ENCODE peak calls at places on chromosome 11, in four cellular contexts. X is IMR-90, T is mesenchymal stem cell, H is H9. N is an unnamed sample.

GRCh38 chr11:120883404-120884135 is 140.3 kb upstream of the TBCEL start:
- DNase-seq in X (peak), T (peak), H (peak), N (no peak)

GRCh38 chr11:123246749-123247497 is 51.9 kb upstream of the CLMP start:
- DNase-seq in X (peak), T (peak), H (peak), N (peak)

GRCh38 chr11:490930-491260 is 16.1 kb downstream of the RNH1 start:
- DNase-seq in X (no peak), T (no peak), H (peak), N (no peak)

GRCh38 chr11:129815596-129816461 is at the start of gene TMEM45B:
- DNase-seq in X (no peak), T (no peak), H (peak), N (no peak)

GRCh38 chr11:57480409-57481137 is 20.2 kb downstream of the RTN4RL2 start:
- DNase-seq in X (peak), T (peak), H (peak), N (peak)

GRCh38 chr11:74154621-74155281 is 16.1 kb downstream of the C2CD3 start:
- DNase-seq in X (no peak), T (peak), H (no peak), N (no peak)

GRCh38 chr11:45328726-45329125 is 42.6 kb upstream of the SYT13 start:
- DNase-seq in X (no peak), T (no peak), H (no peak), N (no peak)

GRCh38 chr11:113645593-113646349 is 60.3 kb downstream of the TMPRSS5 start:
- DNase-seq in X (no peak), T (no peak), H (no peak), N (peak)

GRCh38 chr11:76023408-76024068 is 182.8 kb downstream of the WNT11 start:
- DNase-seq in X (no peak), T (no peak), H (no peak), N (no peak)

GRCh38 chr11:15707194-15707593 is 592.5 kb downstream of the INSC start:
- DNase-seq in X (no peak), T (no peak), H (no peak), N (no peak)

GRCh38 chr11:118060879-118061278 is 16.0 kb upstream of the TMPRSS4 start:
- DNase-seq in X (no peak), T (no peak), H (no peak), N (no peak)

GRCh38 chr11:112339566-112339965 is 78.9 kb upstream of the PLET1 start:
- DNase-seq in X (no peak), T (no peak), H (no peak), N (peak)

GRCh38 chr11:57083641-57084385 is 95.1 kb downstream of the OR5AK2 start:
- DNase-seq in X (no peak), T (no peak), H (no peak), N (no peak)

GRCh38 chr11:116501728-116502127 is 271.1 kb downstream of the BUD13 start:
- DNase-seq in X (no peak), T (no peak), H (no peak), N (no peak)

GRCh38 chr11:113874096-113874919 is 1.1 kb downstream of the USP28 start:
- DNase-seq in X (peak), T (peak), H (no peak), N (no peak)

GRCh38 chr11:65862941-65863888 is 3.0 kb downstream of the MUS81 start:
- DNase-seq in X (no peak), T (no peak), H (peak), N (no peak)

GRCh38 chr11:65861165-65861505 is 902 bp downstream of the MUS81 start:
- DNase-seq in X (no peak), T (no peak), H (no peak), N (no peak)

GRCh38 chr11:65862191-65862735 is 2.0 kb downstream of the MUS81 start:
- DNase-seq in X (no peak), T (no peak), H (peak), N (no peak)

GRCh38 chr11:65860278-65861164 is at the start of gene MUS81:
- DNase-seq in X (peak), T (peak), H (peak), N (peak)

GRCh38 chr11:65861533-65862183 is 1.4 kb downstream of the MUS81 start:
- DNase-seq in X (no peak), T (no peak), H (peak), N (no peak)
- H2BK5ac ChIP-seq in X (peak), T (no peak), H (no peak), N (no peak)

GRCh38 chr11:82403640-82404305 is 329.9 kb downstream of the FAM181B start:
- DNase-seq in X (no peak), T (no peak), H (no peak), N (peak)
- H2BK5ac ChIP-seq in X (no peak), T (no peak), H (no peak), N (no peak)

GRCh38 chr11:70532728-70533127 is 134.4 kb downstream of the CTTN start:
- DNase-seq in X (peak), T (peak), H (no peak), N (no peak)

GRCh38 chr11:70530010-70530409 is 131.7 kb downstream of the CTTN start:
- DNase-seq in X (no peak), T (no peak), H (no peak), N (no peak)

GRCh38 chr11:70532066-70532440 is 133.7 kb downstream of the CTTN start:
- DNase-seq in X (peak), T (no peak), H (no peak), N (peak)

GRCh38 chr11:70530629-70531185 is 132.4 kb downstream of the CTTN start:
- DNase-seq in X (no peak), T (no peak), H (no peak), N (no peak)

GRCh38 chr11:70531281-70532065 is 133.1 kb downstream of the CTTN start:
- DNase-seq in X (no peak), T (no peak), H (no peak), N (no peak)
- H2BK5ac ChIP-seq in X (no peak), T (no peak), H (no peak), N (no peak)

DNA sequence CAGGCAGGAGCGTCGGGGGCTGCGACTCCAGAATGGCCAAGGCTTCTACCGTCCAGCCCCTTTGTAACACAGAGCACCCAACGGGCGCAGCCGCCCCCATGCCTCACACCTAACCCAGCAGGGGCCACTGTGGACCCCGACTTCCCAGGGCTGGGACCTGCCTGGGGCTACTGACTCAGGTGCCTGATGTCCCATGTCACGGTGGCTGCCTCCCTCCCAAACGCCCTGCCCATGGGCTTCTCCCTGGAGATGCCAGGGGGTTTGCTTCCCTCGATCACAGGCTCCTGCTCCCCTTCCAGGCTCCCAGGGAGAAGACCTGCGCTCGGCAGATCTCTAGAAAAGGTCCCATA is 84.0 kb downstream of the MYEOV start:
- DNase-seq in X (no peak), T (no peak), H (no peak), N (no peak)
- H2BK5ac ChIP-seq in X (no peak), T (no peak), H (no peak), N (no peak)

DNA sequence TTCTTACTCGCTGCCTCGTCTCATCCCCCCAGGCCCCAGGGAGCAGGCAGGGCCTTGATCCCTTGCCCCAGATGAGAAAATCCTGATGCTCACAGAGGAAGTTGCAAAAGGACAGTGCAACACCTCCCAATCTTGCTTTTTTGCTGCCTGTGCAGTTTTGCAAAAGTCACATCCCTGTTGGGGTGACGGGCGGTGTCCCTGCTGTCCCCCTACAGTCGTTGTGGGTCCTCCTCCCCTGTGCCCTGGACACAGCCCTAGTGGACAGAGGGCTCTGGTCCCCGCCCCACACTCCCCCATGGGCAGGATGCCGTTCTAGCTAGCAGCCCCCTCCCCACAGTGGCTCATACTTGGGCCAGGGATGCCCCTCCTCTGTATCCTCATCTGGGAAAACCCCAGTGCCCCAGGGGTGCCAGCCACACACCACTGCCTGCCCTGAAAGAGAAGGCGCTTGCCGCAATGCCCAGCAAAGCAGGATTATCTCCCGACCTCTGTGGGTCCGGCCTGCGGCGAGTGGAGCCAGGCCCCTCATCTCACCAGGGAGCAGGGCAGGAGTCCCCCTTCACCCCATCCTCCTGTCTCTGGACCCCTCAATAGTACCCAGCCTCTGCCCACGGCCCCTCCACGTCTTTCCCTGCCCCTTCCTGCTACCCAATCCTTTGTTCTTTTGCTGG is 18.4 kb upstream of the CTSD start:
- DNase-seq in X (no peak), T (no peak), H (no peak), N (peak)
- H2BK5ac ChIP-seq in X (no peak), T (no peak), H (no peak), N (no peak)

GRCh38 chr11:124535552-124536232 is 7.8 kb downstream of the OR8B12 start:
- DNase-seq in X (peak), T (peak), H (no peak), N (no peak)
- H2BK5ac ChIP-seq in X (no peak), T (no peak), H (no peak), N (no peak)